ENCODE peak calls at places on chromosomes 4 and X, in ten cellular contexts. One of them, this sample, is unnamed.

GRCh38 chrX:63657821-63658220 is 127.2 kb downstream of the ARHGEF9 start:
- DNase-seq in putamen: peak; percentile 20
- DNase-seq in cerebellum: no peak
- DNase-seq in progenitor cell of endocrine pancreas: no peak
- DNase-seq in NCI-H1105: no peak
- DNase-seq in adrenal gland: no peak
- DNase-seq in nucleus accumbens: no peak
- DNase-seq in pancreas: no peak
- DNase-seq in iPS-NIHi11: no peak
- DNase-seq in fibroblast of mammary gland: peak; percentile 75
- DNase-seq in this sample: no peak

GRCh38 chr4:79865253-79865652 is 207.8 kb downstream of the ANTXR2 start:
- DNase-seq in putamen: no peak
- DNase-seq in cerebellum: no peak
- DNase-seq in progenitor cell of endocrine pancreas: no peak
- DNase-seq in NCI-H1105: no peak
- DNase-seq in adrenal gland: no peak
- DNase-seq in nucleus accumbens: no peak
- DNase-seq in pancreas: no peak
- DNase-seq in iPS-NIHi11: no peak
- DNase-seq in fibroblast of mammary gland: peak; percentile 61
- DNase-seq in this sample: no peak

GRCh38 chrX:151596282-151596681 is 32.8 kb downstream of the PASD1 start:
- DNase-seq in putamen: no peak
- DNase-seq in cerebellum: no peak
- DNase-seq in progenitor cell of endocrine pancreas: no peak
- DNase-seq in NCI-H1105: no peak
- DNase-seq in adrenal gland: no peak
- DNase-seq in nucleus accumbens: no peak
- DNase-seq in pancreas: no peak
- DNase-seq in iPS-NIHi11: no peak
- DNase-seq in fibroblast of mammary gland: no peak
- DNase-seq in this sample: no peak

GRCh38 chr4:2068198-2068470 is 9.0 kb downstream of the NAT8L start:
- DNase-seq in putamen: no peak
- DNase-seq in cerebellum: no peak
- DNase-seq in progenitor cell of endocrine pancreas: no peak
- DNase-seq in NCI-H1105: no peak
- DNase-seq in adrenal gland: no peak
- DNase-seq in nucleus accumbens: no peak
- DNase-seq in pancreas: no peak
- DNase-seq in iPS-NIHi11: no peak
- DNase-seq in fibroblast of mammary gland: no peak
- DNase-seq in this sample: no peak

GRCh38 chrX:68699960-68700746 is 52.7 kb downstream of the STARD8 start:
- DNase-seq in putamen: no peak
- DNase-seq in cerebellum: no peak
- DNase-seq in progenitor cell of endocrine pancreas: no peak
- DNase-seq in NCI-H1105: no peak
- DNase-seq in adrenal gland: no peak
- DNase-seq in nucleus accumbens: no peak
- DNase-seq in pancreas: no peak
- DNase-seq in iPS-NIHi11: no peak
- DNase-seq in fibroblast of mammary gland: peak; percentile 64
- DNase-seq in this sample: no peak

GRCh38 chr4:98612318-98613250 is 45.8 kb downstream of the TSPAN5 start:
- DNase-seq in putamen: no peak
- DNase-seq in cerebellum: no peak
- DNase-seq in progenitor cell of endocrine pancreas: no peak
- DNase-seq in NCI-H1105: no peak
- DNase-seq in adrenal gland: no peak
- DNase-seq in nucleus accumbens: no peak
- DNase-seq in pancreas: no peak
- DNase-seq in iPS-NIHi11: peak; percentile 28
- DNase-seq in fibroblast of mammary gland: no peak
- DNase-seq in this sample: no peak

GRCh38 chrX:155068165-155068564 is 2.8 kb downstream of the CMC4 start:
- DNase-seq in putamen: no peak
- DNase-seq in cerebellum: no peak
- DNase-seq in progenitor cell of endocrine pancreas: no peak
- DNase-seq in NCI-H1105: no peak
- DNase-seq in adrenal gland: peak; percentile 34
- DNase-seq in nucleus accumbens: no peak
- DNase-seq in pancreas: no peak
- DNase-seq in iPS-NIHi11: no peak
- DNase-seq in fibroblast of mammary gland: peak; percentile 86
- DNase-seq in this sample: no peak

GRCh38 chr4:86857341-86858052 is 8.3 kb upstream of the SLC10A6 start:
- DNase-seq in putamen: no peak
- DNase-seq in cerebellum: no peak
- DNase-seq in progenitor cell of endocrine pancreas: no peak
- DNase-seq in NCI-H1105: no peak
- DNase-seq in adrenal gland: no peak
- DNase-seq in nucleus accumbens: no peak
- DNase-seq in pancreas: no peak
- DNase-seq in iPS-NIHi11: no peak
- DNase-seq in fibroblast of mammary gland: no peak
- DNase-seq in this sample: no peak

GRCh38 chr4:153792007-153792892 is 3.4 kb upstream of the SFRP2 start:
- DNase-seq in putamen: no peak
- DNase-seq in cerebellum: no peak
- DNase-seq in progenitor cell of endocrine pancreas: peak; percentile 76
- DNase-seq in NCI-H1105: no peak
- DNase-seq in adrenal gland: peak; percentile 39
- DNase-seq in nucleus accumbens: peak; percentile 82
- DNase-seq in pancreas: peak; percentile 44
- DNase-seq in iPS-NIHi11: peak; percentile 63
- DNase-seq in fibroblast of mammary gland: peak; percentile 82
- DNase-seq in this sample: peak; percentile 61

GRCh38 chr4:55491486-55491885 is 55.2 kb downstream of the CLOCK start:
- DNase-seq in putamen: no peak
- DNase-seq in cerebellum: no peak
- DNase-seq in progenitor cell of endocrine pancreas: no peak
- DNase-seq in NCI-H1105: no peak
- DNase-seq in adrenal gland: no peak
- DNase-seq in nucleus accumbens: no peak
- DNase-seq in pancreas: no peak
- DNase-seq in iPS-NIHi11: no peak
- DNase-seq in fibroblast of mammary gland: peak; percentile 60
- DNase-seq in this sample: no peak

GRCh38 chr4:88738714-88739366 is 41.2 kb upstream of the NAP1L5 start:
- DNase-seq in putamen: no peak
- DNase-seq in cerebellum: no peak
- DNase-seq in progenitor cell of endocrine pancreas: no peak
- DNase-seq in NCI-H1105: peak; percentile 48
- DNase-seq in adrenal gland: no peak
- DNase-seq in nucleus accumbens: no peak
- DNase-seq in pancreas: no peak
- DNase-seq in iPS-NIHi11: peak; percentile 29
- DNase-seq in fibroblast of mammary gland: no peak
- DNase-seq in this sample: peak; percentile 60

GRCh38 chrX:113408843-113409242 is 568.2 kb upstream of the AMOT start:
- DNase-seq in putamen: no peak
- DNase-seq in cerebellum: no peak
- DNase-seq in progenitor cell of endocrine pancreas: no peak
- DNase-seq in NCI-H1105: no peak
- DNase-seq in adrenal gland: no peak
- DNase-seq in nucleus accumbens: no peak
- DNase-seq in pancreas: no peak
- DNase-seq in iPS-NIHi11: no peak
- DNase-seq in fibroblast of mammary gland: no peak
- DNase-seq in this sample: no peak

GRCh38 chr4:39942507-39942906 is 35.2 kb downstream of the PDS5A start:
- DNase-seq in putamen: no peak
- DNase-seq in cerebellum: no peak
- DNase-seq in progenitor cell of endocrine pancreas: no peak
- DNase-seq in NCI-H1105: no peak
- DNase-seq in adrenal gland: no peak
- DNase-seq in nucleus accumbens: no peak
- DNase-seq in pancreas: no peak
- DNase-seq in iPS-NIHi11: no peak
- DNase-seq in fibroblast of mammary gland: no peak
- DNase-seq in this sample: no peak